ENCODE peak calls at places on chromosomes 3 and 15, in six cellular contexts. D is hepatocyte, P is transverse colon, R is esophagus squamous epithelium, Z is aorta, Q is mucosa of descending colon. O is an unnamed sample.
A peak's percentile ranks its signal among the peaks of the same experiment; 100 is the strongest.

GRCh38 chr15:62672268-62672667 is 370.3 kb upstream of the TPM1 start:
- DNase-seq in P (no peak), Z (no peak), D (no peak), Q (no peak), R (no peak), O (peak; percentile 5)

GRCh38 chr15:69760263-69760855 is 307.7 kb downstream of the RPLP1 start:
- DNase-seq in R (no peak), Z (no peak), P (no peak), Q (no peak), D (no peak), O (peak; percentile 76)

GRCh38 chr15:82140859-82141258 is 95.0 kb upstream of the MEX3B start:
- DNase-seq in R (no peak), D (no peak), Q (no peak), P (no peak), Z (no peak), O (no peak)

GRCh38 chr15:50828610-50829206 is 63.2 kb upstream of the SPPL2A start:
- DNase-seq in Q (no peak), R (no peak), P (peak; percentile 18), D (peak; percentile 74), Z (no peak), O (peak; percentile 84)

GRCh38 chr15:95972136-95972553 is 358.4 kb upstream of the NR2F2 start:
- DNase-seq in Q (no peak), D (peak; percentile 49), R (no peak), P (no peak), Z (peak; percentile 47), O (peak; percentile 87)

GRCh38 chr15:68632101-68632500 is 53.3 kb downstream of the CORO2B start:
- DNase-seq in Q (no peak), Z (no peak), R (no peak), P (no peak), D (no peak), O (no peak)

GRCh38 chr3:27507515-27508266 is 23.5 kb upstream of the SLC4A7 start:
- DNase-seq in Z (no peak), R (no peak), Q (no peak), D (no peak), P (no peak), O (no peak)

GRCh38 chr3:183764854-183765731 is 60.3 kb downstream of the MAP6D1 start:
- DNase-seq in R (no peak), D (peak; percentile 65), P (peak; percentile 9), Z (no peak), Q (no peak), O (no peak)

GRCh38 chr3:183807329-183807728 is 18.0 kb downstream of the MAP6D1 start:
- DNase-seq in Z (no peak), Q (no peak), D (no peak), P (no peak), R (no peak), O (no peak)

GRCh38 chr3:32469151-32469874 is 33.3 kb downstream of the CMTM6 start:
- DNase-seq in Q (no peak), Z (no peak), R (no peak), P (no peak), D (no peak), O (peak; percentile 29)

GRCh38 chr15:41022487-41023090 is 69.3 kb downstream of the CHAC1 start:
- DNase-seq in D (peak; percentile 63), Z (peak; percentile 47), P (peak; percentile 20), Q (no peak), R (no peak), O (no peak)

GRCh38 chr15:66564136-66565041 is 1.4 kb downstream of the LCTL start:
- DNase-seq in D (no peak), Q (no peak), Z (no peak), R (no peak), P (no peak), O (no peak)

GRCh38 chr3:145368748-145369147 is 792.2 kb downstream of the PLOD2 start:
- DNase-seq in Z (no peak), Q (no peak), D (no peak), R (no peak), P (no peak), O (no peak)

GRCh38 chr15:34514251-34514760 is 69.1 kb downstream of the GOLGA8B start:
- DNase-seq in Z (peak; percentile 62), R (no peak), Q (peak; percentile 54), P (peak; percentile 14), D (peak; percentile 70), O (no peak)

GRCh38 chr3:70000563-70001081 is 1.1 kb downstream of the SAMMSON start:
- DNase-seq in R (no peak), Q (no peak), D (peak; percentile 11), Z (no peak), P (no peak), O (no peak)

GRCh38 chr3:131216801-131217200 is 164.8 kb upstream of the NUDT16 start:
- DNase-seq in R (no peak), D (peak; percentile 72), Q (no peak), Z (peak; percentile 54), P (no peak), O (peak; percentile 95)

GRCh38 chr15:62125763-62126162 is 39.3 kb downstream of the C2CD4B start:
- DNase-seq in Z (no peak), R (no peak), P (peak; percentile 50), D (peak; percentile 47), Q (no peak), O (no peak)

GRCh38 chr3:193347507-193348501 is 30.7 kb downstream of the ATP13A5 start:
- DNase-seq in P (no peak), Q (no peak), Z (no peak), R (no peak), D (no peak), O (no peak)

GRCh38 chr3:150480802-150481201 is 65.5 kb downstream of the SERP1 start:
- DNase-seq in Z (no peak), D (no peak), Q (no peak), R (no peak), P (no peak), O (no peak)

GRCh38 chr3:127997961-127998360 is 54.3 kb upstream of the SEC61A1 start:
- DNase-seq in D (peak; percentile 66), R (no peak), Z (no peak), Q (no peak), P (no peak), O (no peak)

GRCh38 chr3:38458796-38459498 is 5.3 kb downstream of the ACVR2B start:
- DNase-seq in P (peak; percentile 71), Z (peak; percentile 73), Q (peak; percentile 73), D (no peak), R (no peak), O (no peak)

GRCh38 chr3:38461086-38461390 is 7.3 kb downstream of the ACVR2B start:
- DNase-seq in D (no peak), R (no peak), Q (no peak), Z (no peak), P (no peak), O (no peak)

GRCh38 chr3:38460377-38461085 is 6.8 kb downstream of the ACVR2B start:
- DNase-seq in Q (no peak), R (no peak), P (no peak), Z (no peak), D (no peak), O (no peak)

GRCh38 chr3:38457111-38458003 is 3.7 kb downstream of the ACVR2B start:
- DNase-seq in Q (no peak), D (peak; percentile 28), R (no peak), P (no peak), Z (no peak), O (no peak)

GRCh38 chr3:38459499-38460048 is 5.9 kb downstream of the ACVR2B start:
- DNase-seq in Q (no peak), P (no peak), D (no peak), Z (no peak), R (no peak), O (no peak)
- H3K4me3 ChIP-seq in Q (no peak overlapping the region), P (peak overlapping the region; percentile 43), D (no peak overlapping the region), Z (no peak overlapping the region), R (no peak overlapping the region), O (no peak overlapping the region)

GRCh38 chr3:196640501-196640968 is 1.0 kb downstream of the NRROS start:
- DNase-seq in Z (peak; percentile 53), R (no peak), Q (peak; percentile 62), P (no peak), D (no peak), O (no peak)

GRCh38 chr3:196641278-196642058 is 2.0 kb downstream of the NRROS start:
- DNase-seq in R (no peak), D (no peak), P (no peak), Q (no peak), Z (no peak), O (no peak)

GRCh38 chr3:196636369-196637349 is 2.8 kb upstream of the NRROS start:
- DNase-seq in R (no peak), Z (peak; percentile 75), P (no peak), Q (no peak), D (no peak), O (no peak)

GRCh38 chr3:196639517-196640500 is at the start of gene NRROS:
- DNase-seq in D (peak; percentile 57), Q (peak; percentile 88), P (peak; percentile 81), R (no peak), Z (peak; percentile 83), O (no peak)

GRCh38 chr3:196638922-196639516 is 475 bp upstream of the NRROS start:
- DNase-seq in P (no peak), R (no peak), D (no peak), Q (no peak), Z (no peak), O (no peak)
- H3K4me3 ChIP-seq in P (peak overlapping the region; percentile 56), R (peak overlapping the region; percentile 35), D (peak overlapping the region; percentile 14), Q (no peak overlapping the region), Z (no peak overlapping the region), O (peak overlapping the region; percentile 47)

GRCh38 chr3:180102134-180102533 is 65.4 kb upstream of the PEX5L start:
- DNase-seq in R (no peak), Q (no peak), P (no peak), D (peak; percentile 35), Z (no peak), O (no peak)

GRCh38 chr3:180102604-180103003 is 65.9 kb upstream of the PEX5L start:
- DNase-seq in D (no peak), P (no peak), Z (no peak), Q (no peak), R (no peak), O (no peak)
- H3K4me3 ChIP-seq in D (no peak overlapping the region), P (no peak overlapping the region), Z (no peak overlapping the region), Q (no peak overlapping the region), R (no peak overlapping the region), O (no peak overlapping the region)

GRCh38 chr3:107429330-107430181 is 52.3 kb downstream of the CCDC54 start:
- DNase-seq in R (peak; percentile 10), D (peak; percentile 90), Q (peak; percentile 74), P (peak; percentile 75), Z (peak; percentile 84), O (peak; percentile 75)
- H3K4me3 ChIP-seq in R (peak overlapping the region; percentile 7), D (peak overlapping the region; percentile 14), Q (no peak overlapping the region), P (peak overlapping the region; percentile 96), Z (peak overlapping the region; percentile 97), O (peak overlapping the region; percentile 43)

GRCh38 chr3:98555025-98555379 is 23.2 kb downstream of the GPR15 start:
- DNase-seq in D (no peak), R (no peak), P (no peak), Q (no peak), Z (no peak), O (no peak)
- H3K4me3 ChIP-seq in D (no peak overlapping the region), R (no peak overlapping the region), P (no peak overlapping the region), Q (no peak overlapping the region), Z (no peak overlapping the region), O (no peak overlapping the region)

GRCh38 chr3:73546961-73547360 is 77.8 kb downstream of the PDZRN3 start:
- DNase-seq in Q (no peak), D (no peak), Z (no peak), R (no peak), P (no peak), O (peak; percentile 73)
- H3K4me3 ChIP-seq in Q (no peak overlapping the region), D (no peak overlapping the region), Z (no peak overlapping the region), R (no peak overlapping the region), P (no peak overlapping the region), O (peak overlapping the region; percentile 12)

GRCh38 chr3:25427155-25428002 is 684 bp upstream of the RARB start:
- DNase-seq in R (no peak), D (peak; percentile 40), Q (no peak), Z (no peak), P (no peak), O (no peak)
- H3K4me3 ChIP-seq in R (peak overlapping the region; percentile 44), D (peak overlapping the region; percentile 20), Q (no peak overlapping the region), Z (peak overlapping the region; percentile 74), P (peak overlapping the region; percentile 67), O (peak overlapping the region; percentile 56)

O was measured in skeletal muscle cell.